ENCODE peak calls at places on chromosomes 16 and 17, in six cellular contexts. M, L, O, Q, X and H are unnamed samples.

GRCh38 chr17:29642171-29642611 is 19.5 kb upstream of the CORO6 start:
- DNase-seq in O (no peak), Q (no peak), M (no peak), X (no peak), L (no peak), H (no peak)

GRCh38 chr17:17830740-17831207 is 6.0 kb downstream of the SREBF1 start:
- DNase-seq in X (no peak), O (no peak), M (no peak), L (no peak), Q (no peak), H (peak)

GRCh38 chr16:12157510-12158093 is 181.1 kb downstream of the SNX29 start:
- DNase-seq in O (no peak), L (no peak), Q (peak), X (no peak), M (peak), H (peak)

GRCh38 chr17:55325405-55325804 is 60.6 kb downstream of the HLF start:
- DNase-seq in L (no peak), X (no peak), M (no peak), O (no peak), Q (no peak), H (no peak)

GRCh38 chr16:62829615-62830014 is 793.4 kb upstream of the CDH8 start:
- DNase-seq in X (no peak), Q (no peak), L (no peak), M (no peak), O (peak), H (no peak)

GRCh38 chr16:5633845-5634440 is 536.3 kb upstream of the EEF2KMT start:
- DNase-seq in X (no peak), O (peak), Q (no peak), M (no peak), L (peak), H (peak)

GRCh38 chr16:84605339-84605848 is 12.5 kb downstream of the COTL1 start:
- DNase-seq in M (peak), L (no peak), X (no peak), Q (no peak), O (no peak), H (no peak)

GRCh38 chr17:16989953-16990860 is 18.3 kb upstream of the TNFRSF13B start:
- DNase-seq in O (peak), M (peak), L (no peak), Q (peak), X (no peak), H (no peak)

GRCh38 chr17:76251478-76252039 is 11.3 kb upstream of the RNF157 start:
- DNase-seq in L (no peak), M (no peak), Q (no peak), O (no peak), X (no peak), H (peak)

GRCh38 chr16:21272253-21272652 is 5.8 kb downstream of the CRYM start:
- DNase-seq in Q (no peak), M (no peak), L (no peak), O (no peak), X (no peak), H (no peak)

GRCh38 chr16:74758801-74759200 is 15.8 kb downstream of the FA2H start:
- DNase-seq in O (no peak), Q (no peak), M (no peak), L (no peak), X (no peak), H (no peak)

GRCh38 chr16:60064026-60064425 is 1329.9 kb upstream of the GOT2 start:
- DNase-seq in L (no peak), Q (peak), M (peak), O (no peak), X (no peak), H (no peak)

GRCh38 chr16:11207646-11208045 is 48.4 kb downstream of the SOCS1 start:
- DNase-seq in O (peak), L (no peak), X (no peak), Q (no peak), M (no peak), H (no peak)

GRCh38 chr17:5272313-5272712 is 9.8 kb upstream of the RABEP1 start:
- DNase-seq in O (no peak), M (no peak), L (no peak), X (no peak), Q (no peak), H (no peak)